ENCODE peak calls at places on chromosomes 6 and 20, in seven cellular contexts. One of them, this sample, is unnamed.
A peak's percentile ranks its signal among the peaks of the same experiment; 100 is the strongest.

GRCh38 chr6:82397962-82398692 is 34.5 kb downstream of the TPBG start:
- DNase-seq in IMR-90: peak; percentile 61
- DNase-seq in CD8-positive, alpha-beta T cell: no peak
- DNase-seq in hepatocyte: no peak
- DNase-seq in adrenal gland: no peak
- DNase-seq in Peyer's patch: no peak
- DNase-seq in prostate gland: no peak
- DNase-seq in this sample: no peak

GRCh38 chr6:85058806-85059205 is 294.4 kb upstream of the TBX18 start:
- DNase-seq in hepatocyte: no peak
- DNase-seq in prostate gland: no peak
- DNase-seq in adrenal gland: no peak
- DNase-seq in IMR-90: no peak
- DNase-seq in Peyer's patch: no peak
- DNase-seq in CD8-positive, alpha-beta T cell: no peak
- DNase-seq in this sample: no peak

GRCh38 chr20:16624106-16624505 is 50.9 kb upstream of the KIF16B start:
- DNase-seq in hepatocyte: no peak
- DNase-seq in prostate gland: no peak
- DNase-seq in adrenal gland: no peak
- DNase-seq in IMR-90: no peak
- DNase-seq in Peyer's patch: no peak
- DNase-seq in CD8-positive, alpha-beta T cell: no peak
- DNase-seq in this sample: no peak

GRCh38 chr6:44542401-44543116 is 155.1 kb downstream of the CDC5L start:
- DNase-seq in CD8-positive, alpha-beta T cell: no peak
- DNase-seq in hepatocyte: no peak
- DNase-seq in IMR-90: no peak
- DNase-seq in adrenal gland: peak; percentile 52
- DNase-seq in Peyer's patch: peak; percentile 30
- DNase-seq in prostate gland: no peak
- DNase-seq in this sample: no peak

GRCh38 chr20:62786100-62786499 is 10.2 kb upstream of the MRGBP start:
- DNase-seq in adrenal gland: no peak
- DNase-seq in Peyer's patch: no peak
- DNase-seq in hepatocyte: no peak
- DNase-seq in IMR-90: no peak
- DNase-seq in prostate gland: no peak
- DNase-seq in CD8-positive, alpha-beta T cell: no peak
- DNase-seq in this sample: no peak

GRCh38 chr6:91299544-91300491 is 712.9 kb upstream of the MAP3K7 start:
- DNase-seq in CD8-positive, alpha-beta T cell: no peak
- DNase-seq in prostate gland: no peak
- DNase-seq in adrenal gland: peak; percentile 52
- DNase-seq in hepatocyte: peak; percentile 49
- DNase-seq in IMR-90: peak; percentile 73
- DNase-seq in Peyer's patch: peak; percentile 48
- DNase-seq in this sample: no peak

GRCh38 chr20:38167851-38168760 is 3.0 kb upstream of the TGM2 start:
- DNase-seq in IMR-90: peak; percentile 96
- DNase-seq in Peyer's patch: peak; percentile 70
- DNase-seq in hepatocyte: peak; percentile 52
- DNase-seq in adrenal gland: peak; percentile 85
- DNase-seq in prostate gland: no peak
- DNase-seq in CD8-positive, alpha-beta T cell: no peak
- DNase-seq in this sample: no peak

GRCh38 chr6:77124604-77125003 is 338.7 kb downstream of the HTR1B start:
- DNase-seq in IMR-90: peak; percentile 51
- DNase-seq in CD8-positive, alpha-beta T cell: no peak
- DNase-seq in prostate gland: no peak
- DNase-seq in hepatocyte: peak; percentile 6
- DNase-seq in Peyer's patch: no peak
- DNase-seq in adrenal gland: no peak
- DNase-seq in this sample: no peak

GRCh38 chr6:87639373-87639772 is 49.4 kb downstream of the ORC3 start:
- DNase-seq in Peyer's patch: no peak
- DNase-seq in adrenal gland: no peak
- DNase-seq in prostate gland: no peak
- DNase-seq in IMR-90: no peak
- DNase-seq in hepatocyte: no peak
- DNase-seq in CD8-positive, alpha-beta T cell: no peak
- DNase-seq in this sample: no peak

GRCh38 chr20:63065911-63066310 is 59.1 kb upstream of the BHLHE23 start:
- DNase-seq in CD8-positive, alpha-beta T cell: no peak
- DNase-seq in prostate gland: no peak
- DNase-seq in adrenal gland: no peak
- DNase-seq in IMR-90: no peak
- DNase-seq in Peyer's patch: no peak
- DNase-seq in hepatocyte: no peak
- DNase-seq in this sample: no peak

GRCh38 chr6:104613416-104614001 is 246.2 kb downstream of the HACE1 start:
- DNase-seq in hepatocyte: no peak
- DNase-seq in CD8-positive, alpha-beta T cell: no peak
- DNase-seq in IMR-90: no peak
- DNase-seq in Peyer's patch: no peak
- DNase-seq in adrenal gland: no peak
- DNase-seq in prostate gland: no peak
- DNase-seq in this sample: no peak

GRCh38 chr6:108944707-108945685 is 96.8 kb downstream of the ARMC2 start:
- DNase-seq in prostate gland: peak; percentile 63
- DNase-seq in adrenal gland: peak; percentile 75
- DNase-seq in CD8-positive, alpha-beta T cell: no peak
- DNase-seq in IMR-90: peak; percentile 93
- DNase-seq in Peyer's patch: no peak
- DNase-seq in hepatocyte: peak; percentile 42
- DNase-seq in this sample: no peak

GRCh38 chr20:58981564-58982364 is 708 bp downstream of the NELFCD start:
- DNase-seq in adrenal gland: no peak
- DNase-seq in hepatocyte: peak; percentile 22
- DNase-seq in CD8-positive, alpha-beta T cell: no peak
- DNase-seq in prostate gland: no peak
- DNase-seq in IMR-90: peak; percentile 6
- DNase-seq in Peyer's patch: peak; percentile 48
- DNase-seq in this sample: peak; percentile 31

GRCh38 chr6:47915017-47915416 is 133.2 kb downstream of the OPN5 start:
- DNase-seq in adrenal gland: no peak
- DNase-seq in Peyer's patch: no peak
- DNase-seq in hepatocyte: no peak
- DNase-seq in prostate gland: no peak
- DNase-seq in CD8-positive, alpha-beta T cell: no peak
- DNase-seq in IMR-90: no peak
- DNase-seq in this sample: no peak
- H3K27ac ChIP-seq in adrenal gland: no peak overlapping the region
- H3K27ac ChIP-seq in Peyer's patch: no peak overlapping the region
- H3K27ac ChIP-seq in hepatocyte: no peak overlapping the region
- H3K27ac ChIP-seq in prostate gland: no peak overlapping the region
- H3K27ac ChIP-seq in CD8-positive, alpha-beta T cell: no peak overlapping the region
- H3K27ac ChIP-seq in IMR-90: no peak overlapping the region
- H3K27ac ChIP-seq in this sample: no peak overlapping the region

DNA sequence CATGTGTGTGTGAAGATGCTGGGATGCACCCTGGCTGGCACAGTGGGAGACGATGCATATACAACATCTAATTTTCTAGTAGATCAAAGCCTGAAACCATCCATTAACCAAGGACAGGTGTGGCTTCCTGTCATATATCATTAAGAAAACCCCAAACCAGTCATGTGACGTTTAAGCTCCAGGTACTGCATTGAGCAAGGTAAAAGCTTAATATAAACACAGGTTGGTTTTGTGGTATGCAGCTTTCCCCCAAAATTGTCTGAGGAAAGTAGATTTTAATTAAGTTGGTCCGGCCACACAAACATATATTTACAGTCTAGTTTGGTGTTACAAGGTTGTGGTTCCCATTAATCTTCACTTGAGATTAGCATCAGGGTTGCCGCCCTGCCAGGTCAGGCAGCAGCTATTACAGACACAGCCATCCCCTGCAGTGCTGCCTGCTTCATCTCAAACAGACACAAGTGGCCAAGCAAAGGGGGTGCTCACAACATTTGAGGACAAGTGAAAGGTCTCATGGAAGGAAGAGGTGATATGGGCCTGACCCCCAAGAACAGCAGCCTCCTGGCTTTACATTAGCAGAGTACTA is 48.6 kb upstream of the NAA20 start:
- DNase-seq in hepatocyte: no peak
- DNase-seq in IMR-90: no peak
- DNase-seq in adrenal gland: no peak
- DNase-seq in prostate gland: no peak
- DNase-seq in CD8-positive, alpha-beta T cell: no peak
- DNase-seq in Peyer's patch: no peak
- DNase-seq in this sample: no peak
- H3K27ac ChIP-seq in hepatocyte: no peak overlapping the region
- H3K27ac ChIP-seq in IMR-90: no peak overlapping the region
- H3K27ac ChIP-seq in adrenal gland: no peak overlapping the region
- H3K27ac ChIP-seq in prostate gland: no peak overlapping the region
- H3K27ac ChIP-seq in CD8-positive, alpha-beta T cell: no peak overlapping the region
- H3K27ac ChIP-seq in Peyer's patch: no peak overlapping the region
- H3K27ac ChIP-seq in this sample: no peak overlapping the region

GRCh38 chr6:137229075-137229759 is 10.0 kb upstream of the IFNGR1 start:
- DNase-seq in Peyer's patch: no peak
- DNase-seq in IMR-90: no peak
- DNase-seq in hepatocyte: no peak
- DNase-seq in prostate gland: no peak
- DNase-seq in CD8-positive, alpha-beta T cell: no peak
- DNase-seq in adrenal gland: no peak
- DNase-seq in this sample: no peak

GRCh38 chr6:137233561-137234504 is 14.6 kb upstream of the IFNGR1 start:
- DNase-seq in CD8-positive, alpha-beta T cell: no peak
- DNase-seq in Peyer's patch: no peak
- DNase-seq in hepatocyte: peak; percentile 63
- DNase-seq in prostate gland: peak; percentile 12
- DNase-seq in IMR-90: peak; percentile 91
- DNase-seq in adrenal gland: no peak
- DNase-seq in this sample: peak; percentile 95

GRCh38 chr6:137231895-137232294 is 12.7 kb upstream of the IFNGR1 start:
- DNase-seq in hepatocyte: no peak
- DNase-seq in Peyer's patch: no peak
- DNase-seq in CD8-positive, alpha-beta T cell: no peak
- DNase-seq in prostate gland: no peak
- DNase-seq in IMR-90: no peak
- DNase-seq in adrenal gland: no peak
- DNase-seq in this sample: peak; percentile 40

GRCh38 chr6:137230547-137230946 is 11.4 kb upstream of the IFNGR1 start:
- DNase-seq in hepatocyte: no peak
- DNase-seq in prostate gland: no peak
- DNase-seq in Peyer's patch: no peak
- DNase-seq in CD8-positive, alpha-beta T cell: no peak
- DNase-seq in adrenal gland: no peak
- DNase-seq in IMR-90: no peak
- DNase-seq in this sample: no peak

GRCh38 chr6:137231156-137231555 is 12.0 kb upstream of the IFNGR1 start:
- DNase-seq in IMR-90: no peak
- DNase-seq in prostate gland: no peak
- DNase-seq in Peyer's patch: no peak
- DNase-seq in adrenal gland: no peak
- DNase-seq in CD8-positive, alpha-beta T cell: no peak
- DNase-seq in hepatocyte: no peak
- DNase-seq in this sample: no peak
- H3K27ac ChIP-seq in IMR-90: no peak overlapping the region
- H3K27ac ChIP-seq in prostate gland: no peak overlapping the region
- H3K27ac ChIP-seq in Peyer's patch: peak overlapping the region; percentile 48
- H3K27ac ChIP-seq in adrenal gland: no peak overlapping the region
- H3K27ac ChIP-seq in CD8-positive, alpha-beta T cell: no peak overlapping the region
- H3K27ac ChIP-seq in hepatocyte: no peak overlapping the region
- H3K27ac ChIP-seq in this sample: peak overlapping the region; percentile 39

GRCh38 chr6:3205913-3206312 is 21.5 kb downstream of the TUBB2B start:
- DNase-seq in hepatocyte: no peak
- DNase-seq in IMR-90: peak; percentile 95
- DNase-seq in Peyer's patch: no peak
- DNase-seq in prostate gland: no peak
- DNase-seq in CD8-positive, alpha-beta T cell: no peak
- DNase-seq in adrenal gland: no peak
- DNase-seq in this sample: no peak
- H3K27ac ChIP-seq in hepatocyte: no peak overlapping the region
- H3K27ac ChIP-seq in IMR-90: no peak overlapping the region
- H3K27ac ChIP-seq in Peyer's patch: no peak overlapping the region
- H3K27ac ChIP-seq in prostate gland: no peak overlapping the region
- H3K27ac ChIP-seq in CD8-positive, alpha-beta T cell: no peak overlapping the region
- H3K27ac ChIP-seq in adrenal gland: no peak overlapping the region
- H3K27ac ChIP-seq in this sample: no peak overlapping the region

GRCh38 chr20:50728486-50728980 is 2.8 kb upstream of the PARD6B start:
- DNase-seq in CD8-positive, alpha-beta T cell: no peak
- DNase-seq in IMR-90: no peak
- DNase-seq in prostate gland: no peak
- DNase-seq in adrenal gland: no peak
- DNase-seq in Peyer's patch: no peak
- DNase-seq in hepatocyte: no peak
- DNase-seq in this sample: no peak

GRCh38 chr20:50728981-50729874 is 2.2 kb upstream of the PARD6B start:
- DNase-seq in CD8-positive, alpha-beta T cell: no peak
- DNase-seq in Peyer's patch: peak; percentile 86
- DNase-seq in prostate gland: peak; percentile 60
- DNase-seq in IMR-90: no peak
- DNase-seq in adrenal gland: peak; percentile 42
- DNase-seq in hepatocyte: peak; percentile 61
- DNase-seq in this sample: peak; percentile 95

GRCh38 chr20:50729925-50730764 is 1.2 kb upstream of the PARD6B start:
- DNase-seq in prostate gland: no peak
- DNase-seq in IMR-90: no peak
- DNase-seq in adrenal gland: peak; percentile 52
- DNase-seq in CD8-positive, alpha-beta T cell: no peak
- DNase-seq in hepatocyte: no peak
- DNase-seq in Peyer's patch: no peak
- DNase-seq in this sample: peak; percentile 30

GRCh38 chr20:50726955-50727791 is 4.2 kb upstream of the PARD6B start:
- DNase-seq in prostate gland: no peak
- DNase-seq in CD8-positive, alpha-beta T cell: no peak
- DNase-seq in adrenal gland: peak; percentile 35
- DNase-seq in hepatocyte: no peak
- DNase-seq in IMR-90: no peak
- DNase-seq in Peyer's patch: no peak
- DNase-seq in this sample: no peak

GRCh38 chr20:50727792-50728485 is 3.4 kb upstream of the PARD6B start:
- DNase-seq in CD8-positive, alpha-beta T cell: no peak
- DNase-seq in adrenal gland: peak; percentile 42
- DNase-seq in hepatocyte: no peak
- DNase-seq in prostate gland: no peak
- DNase-seq in IMR-90: no peak
- DNase-seq in Peyer's patch: no peak
- DNase-seq in this sample: peak; percentile 28
- H3K27ac ChIP-seq in CD8-positive, alpha-beta T cell: no peak overlapping the region
- H3K27ac ChIP-seq in adrenal gland: no peak overlapping the region
- H3K27ac ChIP-seq in hepatocyte: peak overlapping the region; percentile 96
- H3K27ac ChIP-seq in prostate gland: no peak overlapping the region
- H3K27ac ChIP-seq in IMR-90: no peak overlapping the region
- H3K27ac ChIP-seq in Peyer's patch: peak overlapping the region; percentile 90
- H3K27ac ChIP-seq in this sample: peak overlapping the region; percentile 93

DNA sequence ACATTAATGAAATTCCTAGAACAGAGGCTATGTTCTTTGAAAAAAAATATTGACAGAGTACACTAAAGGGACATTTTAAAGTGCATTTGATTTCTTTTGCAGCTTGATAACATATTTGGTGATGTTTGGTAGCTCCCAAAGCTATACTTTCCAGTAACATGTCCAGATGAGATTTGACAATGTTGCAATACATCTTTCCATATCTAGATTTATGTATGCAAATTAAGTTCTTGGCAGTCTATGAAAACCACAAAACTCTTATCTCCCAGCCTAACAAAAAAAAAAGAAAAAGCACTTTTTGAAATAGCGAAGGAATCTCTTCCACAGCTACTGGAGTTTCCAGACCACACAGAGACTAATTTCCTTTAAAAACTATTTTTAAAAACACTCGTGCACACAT is 93.0 kb downstream of the ADGRB3 start:
- DNase-seq in Peyer's patch: no peak
- DNase-seq in prostate gland: no peak
- DNase-seq in hepatocyte: no peak
- DNase-seq in IMR-90: no peak
- DNase-seq in adrenal gland: no peak
- DNase-seq in CD8-positive, alpha-beta T cell: no peak
- DNase-seq in this sample: no peak
- H3K27ac ChIP-seq in Peyer's patch: no peak overlapping the region
- H3K27ac ChIP-seq in prostate gland: no peak overlapping the region
- H3K27ac ChIP-seq in hepatocyte: no peak overlapping the region
- H3K27ac ChIP-seq in IMR-90: no peak overlapping the region
- H3K27ac ChIP-seq in adrenal gland: no peak overlapping the region
- H3K27ac ChIP-seq in CD8-positive, alpha-beta T cell: no peak overlapping the region
- H3K27ac ChIP-seq in this sample: no peak overlapping the region